ENCODE peak calls at places on chromosomes 12 and 14, in six cellular contexts. J, U, X, H, Y and D are unnamed samples.

GRCh38 chr12:68042212-68042699 is 53.0 kb downstream of the IFNG-AS1 start:
- DNase-seq in X (no peak), U (no peak), Y (peak), J (no peak), H (no peak), D (no peak)

GRCh38 chr12:69880566-69880965 is 55.5 kb downstream of the MYRFL start:
- DNase-seq in X (no peak), J (no peak), H (no peak), Y (peak), U (no peak), D (no peak)

GRCh38 chr12:117040496-117040895 is 58.7 kb downstream of the TESC start:
- DNase-seq in J (no peak), H (peak), Y (no peak), X (peak), U (no peak), D (no peak)

GRCh38 chr12:125121095-125121494 is 55.9 kb downstream of the AACS start:
- DNase-seq in X (no peak), J (no peak), Y (no peak), U (no peak), H (no peak), D (no peak)

GRCh38 chr14:99422220-99423010 is 58.2 kb downstream of the SETD3 start:
- DNase-seq in Y (no peak), H (no peak), J (no peak), U (no peak), X (no peak), D (no peak)

GRCh38 chr12:100959481-100959880 is 164.9 kb downstream of the ANO4 start:
- DNase-seq in Y (peak), U (no peak), J (no peak), H (no peak), X (no peak), D (no peak)

GRCh38 chr12:114777052-114777451 is 93.1 kb upstream of the TBX3 start:
- DNase-seq in U (no peak), J (no peak), H (no peak), X (no peak), Y (peak), D (no peak)

GRCh38 chr14:73878436-73878835 is 8.2 kb upstream of the ZNF410 start:
- DNase-seq in J (no peak), H (no peak), U (no peak), Y (no peak), X (no peak), D (no peak)

GRCh38 chr12:15151141-15152091 is 69.8 kb downstream of the RERG start:
- DNase-seq in J (no peak), Y (peak), U (no peak), X (no peak), H (no peak), D (no peak)

GRCh38 chr14:99348816-99349609 is 77.0 kb upstream of the BCL11B start:
- DNase-seq in X (no peak), U (no peak), Y (no peak), H (no peak), J (no peak), D (no peak)

GRCh38 chr12:117277875-117278274 is 83.6 kb downstream of the NOS1 start:
- DNase-seq in H (no peak), J (no peak), Y (no peak), X (no peak), U (no peak), D (no peak)

GRCh38 chr12:5796171-5797091 is 148.6 kb downstream of the ANO2 start:
- DNase-seq in Y (peak), J (peak), H (no peak), X (peak), U (no peak), D (no peak)

GRCh38 chr12:9002335-9002734 is 13.0 kb downstream of the KLRG1 start:
- DNase-seq in J (no peak), U (no peak), X (no peak), H (no peak), Y (no peak), D (no peak)

GRCh38 chr12:52561880-52562449 is 9.0 kb upstream of the KRT71 start:
- DNase-seq in J (no peak), U (no peak), Y (peak), X (no peak), H (no peak), D (no peak)

GRCh38 chr12:104680506-104680905 is 223.8 kb downstream of the CHST11 start:
- DNase-seq in U (no peak), Y (no peak), H (no peak), X (no peak), J (no peak), D (no peak)

GRCh38 chr12:11771895-11772502 is 122.5 kb downstream of the ETV6 start:
- DNase-seq in H (no peak), Y (peak), J (no peak), X (no peak), U (no peak), D (no peak)

GRCh38 chr12:92070864-92071445 is 74.7 kb downstream of the BTG1 start:
- DNase-seq in X (no peak), Y (no peak), J (no peak), U (no peak), H (no peak), D (no peak)

GRCh38 chr14:94129111-94129757 is at the start of gene IFI27L2:
- DNase-seq in J (peak), H (peak), X (peak), Y (peak), U (peak), D (peak)

GRCh38 chr14:36981832-36982528 is 190.4 kb downstream of the SLC25A21 start:
- DNase-seq in Y (peak), J (no peak), H (no peak), X (no peak), U (no peak), D (no peak)

GRCh38 chr14:34488528-34488927 is 26.5 kb upstream of the SPTSSA start:
- DNase-seq in H (no peak), X (no peak), Y (no peak), J (no peak), U (no peak), D (no peak)

GRCh38 chr12:10867381-10867780 is 16.7 kb downstream of the PRH1 start:
- DNase-seq in J (no peak), X (no peak), Y (peak), U (no peak), H (no peak), D (no peak)

GRCh38 chr14:52103416-52103815 is 34.6 kb upstream of the NID2 start:
- DNase-seq in Y (no peak), U (no peak), J (no peak), X (no peak), H (no peak), D (no peak)

GRCh38 chr12:47775100-47775911 is 2.3 kb downstream of the SLC48A1 start:
- DNase-seq in H (peak), X (no peak), J (no peak), U (no peak), Y (peak), D (no peak)

GRCh38 chr12:23139026-23139425 is 514.1 kb downstream of the ETNK1 start:
- DNase-seq in J (no peak), X (no peak), Y (no peak), H (no peak), U (no peak), D (no peak)

GRCh38 chr12:1071182-1071581 is 80.2 kb downstream of the ERC1 start:
- DNase-seq in X (no peak), J (no peak), U (no peak), Y (no peak), H (no peak), D (no peak)

DNA sequence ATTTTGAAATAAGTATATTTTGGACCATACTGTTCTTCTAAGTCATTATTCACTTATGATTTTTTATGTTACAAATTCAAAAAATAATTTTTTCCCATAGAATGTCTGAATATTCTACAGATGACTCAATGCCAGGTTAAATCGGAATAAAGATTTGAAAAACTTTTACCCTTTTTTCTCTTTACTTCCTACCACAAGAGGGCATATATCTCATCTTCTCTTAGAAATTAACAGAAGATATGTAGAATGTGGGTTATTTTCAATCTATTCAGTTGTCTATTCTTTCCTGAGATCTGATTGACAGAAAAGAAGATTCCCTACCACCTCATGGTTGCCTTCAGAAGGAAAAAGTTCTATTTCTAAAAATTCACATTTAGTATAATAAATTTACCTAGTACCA is 53.0 kb upstream of the KITLG start:
- DNase-seq in J (no peak), U (no peak), H (no peak), Y (no peak), X (no peak), D (no peak)
- TF ChIP-seq CTCF in J (peak), U (no peak), H (no peak), Y (peak), X (peak), D (peak)

GRCh38 chr14:98163285-98163741 is 1108.7 kb downstream of the BCL11B start:
- DNase-seq in H (no peak), X (no peak), Y (no peak), J (no peak), U (no peak), D (no peak)
- TF ChIP-seq CTCF in H (no peak), X (no peak), Y (no peak), J (no peak), U (no peak), D (no peak)

GRCh38 chr14:66404051-66404450 is 82.1 kb upstream of the CCDC196 start:
- DNase-seq in Y (no peak), J (no peak), H (no peak), U (no peak), X (no peak), D (no peak)

GRCh38 chr14:66405158-66405557 is 81.0 kb upstream of the CCDC196 start:
- DNase-seq in X (no peak), H (no peak), Y (peak), U (no peak), J (no peak), D (no peak)

GRCh38 chr14:66398437-66398836 is 87.7 kb upstream of the CCDC196 start:
- DNase-seq in X (no peak), H (no peak), U (no peak), Y (no peak), J (no peak), D (no peak)

GRCh38 chr14:66403183-66403582 is 83.0 kb upstream of the CCDC196 start:
- DNase-seq in Y (peak), J (no peak), X (no peak), H (no peak), U (no peak), D (no peak)

GRCh38 chr14:66401447-66402095 is 84.6 kb upstream of the CCDC196 start:
- DNase-seq in J (no peak), Y (peak), H (no peak), U (no peak), X (no peak), D (no peak)
- TF ChIP-seq CTCF in J (peak), Y (peak), H (no peak), U (peak), X (peak), D (peak)

GRCh38 chr14:65410640-65411039 is 1.9 kb upstream of the FUT8 start:
- DNase-seq in Y (no peak), U (no peak), J (no peak), X (no peak), H (no peak), D (no peak)
- TF ChIP-seq CTCF in Y (no peak), U (no peak), J (no peak), X (no peak), H (no peak), D (no peak)

GRCh38 chr12:32755654-32756475 is at the start of gene YARS2:
- DNase-seq in X (peak), H (peak), Y (peak), J (peak), U (peak), D (no peak)

GRCh38 chr12:32754101-32754500 is 1.6 kb downstream of the YARS2 start:
- DNase-seq in Y (peak), J (no peak), X (no peak), U (no peak), H (no peak), D (no peak)

GRCh38 chr12:32757159-32757556 is 1.5 kb upstream of the YARS2 start:
- DNase-seq in J (no peak), H (no peak), U (no peak), X (no peak), Y (no peak), D (no peak)

GRCh38 chr12:32755051-32755653 is 545 bp downstream of the YARS2 start:
- DNase-seq in J (peak), Y (peak), U (peak), X (peak), H (peak), D (no peak)

DNA sequence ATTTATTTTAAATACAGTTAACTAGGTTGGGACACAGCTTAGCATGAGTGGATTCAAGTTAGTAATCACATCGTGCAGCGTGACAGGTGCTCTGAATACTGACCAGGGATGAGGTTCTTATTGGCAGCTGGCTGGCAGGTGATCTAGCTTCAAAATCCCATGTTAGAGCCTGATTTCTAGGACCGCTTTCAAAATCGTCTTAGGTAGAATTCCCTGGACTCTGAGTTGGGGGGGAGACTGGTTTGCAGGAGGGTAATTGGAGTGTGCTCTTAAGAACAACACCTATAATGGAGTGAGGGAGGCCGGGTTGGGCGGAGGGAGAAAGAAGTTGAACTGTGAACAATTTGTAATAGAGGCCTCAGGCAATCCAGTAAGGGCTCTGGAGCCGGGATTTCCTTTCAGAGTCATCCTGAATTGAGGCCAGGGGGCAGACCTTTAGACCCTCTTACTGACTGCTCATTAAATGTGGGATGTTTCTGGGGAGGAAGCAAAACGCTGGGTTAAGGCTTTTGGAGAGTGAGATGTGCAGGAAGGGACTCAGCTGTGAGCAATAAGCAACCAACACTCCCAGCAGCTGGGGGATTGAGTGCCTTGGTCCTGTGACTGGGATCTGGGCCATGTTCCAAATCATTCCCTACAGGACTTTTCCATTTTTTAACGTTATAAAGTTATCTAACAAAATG is 920 bp upstream of the YARS2 start:
- DNase-seq in X (no peak), H (no peak), U (no peak), J (peak), Y (no peak), D (no peak)
- TF ChIP-seq CTCF in X (no peak), H (no peak), U (no peak), J (no peak), Y (no peak), D (no peak)

GRCh38 chr14:30872602-30873001 is 1.8 kb upstream of the COCH start:
- DNase-seq in Y (no peak), U (no peak), X (no peak), J (no peak), H (no peak), D (no peak)
- TF ChIP-seq CTCF in Y (no peak), U (no peak), X (no peak), J (no peak), H (no peak), D (no peak)

DNA sequence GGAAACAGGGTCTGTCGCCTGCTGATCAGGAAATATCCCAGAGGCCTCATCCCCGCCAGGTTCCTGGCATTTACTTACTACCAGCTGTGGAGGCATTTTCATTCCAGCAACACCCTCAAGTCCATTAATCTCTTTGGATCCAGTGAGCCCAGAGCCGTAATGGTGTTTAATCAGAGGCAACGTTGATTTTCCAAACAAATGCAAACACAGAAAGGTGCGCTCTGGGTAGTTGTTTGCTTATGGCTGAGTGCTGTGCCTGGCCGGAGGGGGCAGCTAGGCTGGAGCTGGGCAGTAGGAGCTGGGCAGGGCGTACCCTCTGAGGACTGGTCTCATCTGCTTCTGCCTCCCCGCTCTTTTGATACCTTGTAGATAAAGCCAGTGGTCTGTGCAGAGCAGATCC is 110.6 kb downstream of the ADCK1 start:
- DNase-seq in U (no peak), Y (no peak), J (no peak), H (no peak), X (no peak), D (no peak)
- TF ChIP-seq CTCF in U (no peak), Y (no peak), J (no peak), H (no peak), X (no peak), D (no peak)

DNA sequence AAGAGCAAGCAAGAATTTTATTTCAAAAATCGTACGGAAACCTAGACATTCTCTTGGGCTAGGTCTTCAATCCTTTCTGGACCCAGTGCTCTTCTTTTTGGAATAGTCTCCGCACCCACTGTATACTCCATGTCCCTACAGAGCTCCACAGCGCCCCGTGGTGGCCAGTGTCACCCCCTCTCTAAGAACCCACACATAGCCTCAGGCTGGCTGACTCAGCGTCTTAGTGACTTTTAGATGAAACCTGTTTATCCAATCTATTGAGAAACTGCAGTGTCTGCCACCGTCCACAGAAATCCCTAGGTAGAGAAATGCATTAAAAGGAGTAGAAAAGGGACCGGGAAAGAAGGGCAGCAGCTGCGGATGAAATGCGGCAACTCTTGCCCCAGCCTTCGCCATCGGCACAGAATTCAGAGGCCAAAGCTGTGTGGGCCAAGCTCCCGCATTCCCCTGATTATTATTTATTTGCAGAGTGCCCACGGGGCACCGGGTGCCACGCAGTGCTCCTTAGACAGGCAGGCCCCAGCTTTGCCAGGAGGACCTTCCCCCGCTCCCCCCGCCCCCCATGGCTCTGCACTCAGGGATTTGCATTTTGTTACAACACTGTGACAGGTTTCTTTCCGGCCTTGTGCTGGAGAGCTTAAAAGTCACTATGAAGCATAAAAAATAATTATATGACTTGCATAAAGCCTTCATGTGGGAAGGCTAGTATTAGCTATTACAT is 170.1 kb upstream of the FKBP4 start:
- DNase-seq in U (no peak), H (no peak), J (peak), Y (no peak), X (no peak), D (no peak)
- TF ChIP-seq CTCF in U (no peak), H (no peak), J (peak), Y (peak), X (peak), D (peak)

DNA sequence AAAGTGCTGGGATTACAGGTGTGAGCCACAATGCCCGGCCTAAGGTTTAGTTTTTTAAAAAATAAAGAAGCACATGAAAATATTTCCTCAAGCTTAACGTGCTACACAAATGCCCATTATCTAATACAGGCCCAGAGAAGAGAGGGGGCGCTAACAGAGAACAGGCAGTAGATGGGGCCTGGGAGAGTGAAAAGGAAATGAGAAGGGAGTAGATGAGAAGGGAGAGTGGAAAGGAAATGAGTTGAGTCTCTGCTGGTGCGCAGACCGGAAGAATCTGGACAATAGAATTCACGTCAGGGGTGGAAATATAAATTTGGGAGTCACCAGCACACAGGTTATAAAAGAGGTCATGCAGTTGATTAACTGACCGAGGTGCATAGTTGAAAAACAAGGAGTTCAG is 10.7 kb downstream of the PXN start:
- DNase-seq in X (no peak), J (no peak), Y (peak), U (no peak), H (no peak), D (no peak)
- TF ChIP-seq CTCF in X (peak), J (peak), Y (peak), U (no peak), H (no peak), D (no peak)